ENCODE peak calls at places on chromosomes 11 and 22, in seven cellular contexts. One of them, this sample, is unnamed.

GRCh38 chr11:86099727-86100320 is 30.9 kb upstream of the PICALM start:
- DNase-seq in AG04450: no peak
- DNase-seq in mammary epithelial cell: peak; percentile 86
- DNase-seq in testis: no peak
- DNase-seq in coronary artery: no peak
- DNase-seq in PC-9: peak; percentile 98
- DNase-seq in Calu3: no peak
- DNase-seq in this sample: no peak

GRCh38 chr11:61955031-61955415 is 4.9 kb downstream of the BEST1 start:
- DNase-seq in AG04450: no peak
- DNase-seq in mammary epithelial cell: peak; percentile 21
- DNase-seq in testis: peak; percentile 71
- DNase-seq in coronary artery: peak; percentile 86
- DNase-seq in PC-9: peak; percentile 55
- DNase-seq in Calu3: no peak
- DNase-seq in this sample: peak; percentile 68

GRCh38 chr11:126173257-126173656 is 38.2 kb downstream of the RPUSD4 start:
- DNase-seq in AG04450: no peak
- DNase-seq in mammary epithelial cell: no peak
- DNase-seq in testis: no peak
- DNase-seq in coronary artery: no peak
- DNase-seq in PC-9: no peak
- DNase-seq in Calu3: no peak
- DNase-seq in this sample: no peak

GRCh38 chr22:44523981-44524759 is 26.1 kb upstream of the RTL6 start:
- DNase-seq in AG04450: peak; percentile 96
- DNase-seq in mammary epithelial cell: no peak
- DNase-seq in testis: peak; percentile 13
- DNase-seq in coronary artery: peak; percentile 46
- DNase-seq in PC-9: no peak
- DNase-seq in Calu3: no peak
- DNase-seq in this sample: no peak

GRCh38 chr22:39277135-39277607 is 32.4 kb upstream of the PDGFB start:
- DNase-seq in AG04450: peak; percentile 74
- DNase-seq in mammary epithelial cell: peak; percentile 45
- DNase-seq in testis: no peak
- DNase-seq in coronary artery: no peak
- DNase-seq in PC-9: peak; percentile 59
- DNase-seq in Calu3: no peak
- DNase-seq in this sample: no peak

GRCh38 chr22:32237905-32238304 is 17.2 kb downstream of the SLC5A4 start:
- DNase-seq in AG04450: no peak
- DNase-seq in mammary epithelial cell: no peak
- DNase-seq in testis: no peak
- DNase-seq in coronary artery: no peak
- DNase-seq in PC-9: no peak
- DNase-seq in Calu3: no peak
- DNase-seq in this sample: no peak

GRCh38 chr11:30801357-30801756 is 215.2 kb upstream of the MPPED2 start:
- DNase-seq in AG04450: no peak
- DNase-seq in mammary epithelial cell: no peak
- DNase-seq in testis: no peak
- DNase-seq in coronary artery: no peak
- DNase-seq in PC-9: no peak
- DNase-seq in Calu3: no peak
- DNase-seq in this sample: no peak

GRCh38 chr11:66934971-66935779 is 23.0 kb downstream of the PC start:
- DNase-seq in AG04450: no peak
- DNase-seq in mammary epithelial cell: no peak
- DNase-seq in testis: no peak
- DNase-seq in coronary artery: no peak
- DNase-seq in PC-9: no peak
- DNase-seq in Calu3: no peak
- DNase-seq in this sample: no peak

GRCh38 chr11:61551630-61552029 is 29.2 kb downstream of the SYT7 start:
- DNase-seq in AG04450: no peak
- DNase-seq in mammary epithelial cell: no peak
- DNase-seq in testis: peak; percentile 26
- DNase-seq in coronary artery: no peak
- DNase-seq in PC-9: no peak
- DNase-seq in Calu3: peak; percentile 49
- DNase-seq in this sample: no peak

GRCh38 chr11:847876-848275 is 5.2 kb downstream of the TSPAN4 start:
- DNase-seq in AG04450: no peak
- DNase-seq in mammary epithelial cell: no peak
- DNase-seq in testis: no peak
- DNase-seq in coronary artery: no peak
- DNase-seq in PC-9: no peak
- DNase-seq in Calu3: no peak
- DNase-seq in this sample: no peak

GRCh38 chr11:35359321-35360058 is 59.9 kb downstream of the SLC1A2 start:
- DNase-seq in AG04450: no peak
- DNase-seq in mammary epithelial cell: no peak
- DNase-seq in testis: no peak
- DNase-seq in coronary artery: no peak
- DNase-seq in PC-9: no peak
- DNase-seq in Calu3: no peak
- DNase-seq in this sample: no peak

GRCh38 chr11:119093951-119094815 is 7.5 kb downstream of the DPAGT1 start:
- DNase-seq in AG04450: no peak
- DNase-seq in mammary epithelial cell: peak; percentile 39
- DNase-seq in testis: peak; percentile 46
- DNase-seq in coronary artery: peak; percentile 80
- DNase-seq in PC-9: no peak
- DNase-seq in Calu3: peak; percentile 20
- DNase-seq in this sample: no peak

GRCh38 chr22:35850831-35851230 is 133.2 kb downstream of the APOL5 start:
- DNase-seq in AG04450: no peak
- DNase-seq in mammary epithelial cell: no peak
- DNase-seq in testis: no peak
- DNase-seq in coronary artery: no peak
- DNase-seq in PC-9: no peak
- DNase-seq in Calu3: no peak
- DNase-seq in this sample: no peak

GRCh38 chr11:14892036-14892556 is at the start of gene CYP2R1:
- DNase-seq in AG04450: peak; percentile 89
- DNase-seq in mammary epithelial cell: peak; percentile 97
- DNase-seq in testis: peak; percentile 98
- DNase-seq in coronary artery: peak; percentile 96
- DNase-seq in PC-9: peak; percentile 91
- DNase-seq in Calu3: peak; percentile 97
- DNase-seq in this sample: peak; percentile 90

GRCh38 chr11:107567739-107568335 is 2.3 kb upstream of the ALKBH8 start:
- DNase-seq in AG04450: no peak
- DNase-seq in mammary epithelial cell: no peak
- DNase-seq in testis: no peak
- DNase-seq in coronary artery: no peak
- DNase-seq in PC-9: no peak
- DNase-seq in Calu3: no peak
- DNase-seq in this sample: no peak

GRCh38 chr11:72583177-72583553 is 91.1 kb downstream of the PDE2A start:
- DNase-seq in AG04450: no peak
- DNase-seq in mammary epithelial cell: no peak
- DNase-seq in testis: no peak
- DNase-seq in coronary artery: no peak
- DNase-seq in PC-9: no peak
- DNase-seq in Calu3: no peak
- DNase-seq in this sample: no peak

GRCh38 chr11:88337342-88338222 is at the start of gene CTSC:
- DNase-seq in AG04450: peak; percentile 73
- DNase-seq in mammary epithelial cell: peak; percentile 92
- DNase-seq in testis: peak; percentile 98
- DNase-seq in coronary artery: peak; percentile 92
- DNase-seq in PC-9: peak; percentile 89
- DNase-seq in Calu3: peak; percentile 94
- DNase-seq in this sample: peak; percentile 89
- TF ChIP-seq CTCF in AG04450: no peak
- TF ChIP-seq CTCF in mammary epithelial cell: no peak
- TF ChIP-seq CTCF in testis: no peak
- TF ChIP-seq CTCF in coronary artery: no peak
- TF ChIP-seq CTCF in PC-9: no peak
- TF ChIP-seq CTCF in Calu3: no peak
- TF ChIP-seq CTCF in this sample: peak; percentile 19

GRCh38 chr11:115502636-115503082 is 1.6 kb downstream of the CADM1 start:
- DNase-seq in AG04450: no peak
- DNase-seq in mammary epithelial cell: no peak
- DNase-seq in testis: no peak
- DNase-seq in coronary artery: no peak
- DNase-seq in PC-9: no peak
- DNase-seq in Calu3: no peak
- DNase-seq in this sample: peak; percentile 72

GRCh38 chr11:115504279-115505158 is at the start of gene CADM1:
- DNase-seq in AG04450: peak; percentile 87
- DNase-seq in mammary epithelial cell: peak; percentile 90
- DNase-seq in testis: peak; percentile 98
- DNase-seq in coronary artery: peak; percentile 91
- DNase-seq in PC-9: no peak
- DNase-seq in Calu3: peak; percentile 6
- DNase-seq in this sample: peak; percentile 98

GRCh38 chr11:115503886-115504278 is 333 bp downstream of the CADM1 start:
- DNase-seq in AG04450: no peak
- DNase-seq in mammary epithelial cell: peak; percentile 1
- DNase-seq in testis: no peak
- DNase-seq in coronary artery: no peak
- DNase-seq in PC-9: no peak
- DNase-seq in Calu3: no peak
- DNase-seq in this sample: no peak

GRCh38 chr11:115501895-115502589 is 2.2 kb downstream of the CADM1 start:
- DNase-seq in AG04450: no peak
- DNase-seq in mammary epithelial cell: peak; percentile 18
- DNase-seq in testis: peak; percentile 28
- DNase-seq in coronary artery: no peak
- DNase-seq in PC-9: no peak
- DNase-seq in Calu3: no peak
- DNase-seq in this sample: no peak

GRCh38 chr11:115503083-115503885 is 931 bp downstream of the CADM1 start:
- DNase-seq in AG04450: no peak
- DNase-seq in mammary epithelial cell: peak; percentile 64
- DNase-seq in testis: peak; percentile 64
- DNase-seq in coronary artery: no peak
- DNase-seq in PC-9: no peak
- DNase-seq in Calu3: peak; percentile 5
- DNase-seq in this sample: peak; percentile 74
- TF ChIP-seq CTCF in AG04450: peak; percentile 62
- TF ChIP-seq CTCF in mammary epithelial cell: peak; percentile 30
- TF ChIP-seq CTCF in testis: no peak
- TF ChIP-seq CTCF in coronary artery: no peak
- TF ChIP-seq CTCF in PC-9: no peak
- TF ChIP-seq CTCF in Calu3: no peak
- TF ChIP-seq CTCF in this sample: peak; percentile 43

DNA sequence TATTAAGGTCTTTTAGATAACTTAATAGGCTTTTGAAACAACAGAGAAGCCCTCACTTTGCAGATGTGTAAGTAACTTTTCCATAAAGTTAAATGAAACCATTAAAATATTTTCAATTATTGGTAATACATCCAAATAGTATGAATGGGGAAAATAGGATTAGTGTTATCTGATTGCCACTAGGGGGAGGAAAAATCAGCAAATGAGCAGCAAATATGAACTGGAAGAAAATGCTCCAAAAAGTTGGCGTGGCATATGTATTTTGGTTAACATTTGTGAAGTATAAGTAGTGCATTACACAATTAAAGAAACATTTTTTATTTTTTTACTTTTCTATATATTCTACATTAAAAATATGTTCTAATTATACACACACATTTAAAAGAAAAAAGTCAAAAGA is 259.8 kb upstream of the ANO5 start:
- DNase-seq in AG04450: no peak
- DNase-seq in mammary epithelial cell: no peak
- DNase-seq in testis: no peak
- DNase-seq in coronary artery: no peak
- DNase-seq in PC-9: no peak
- DNase-seq in Calu3: no peak
- DNase-seq in this sample: no peak
- TF ChIP-seq CTCF in AG04450: no peak
- TF ChIP-seq CTCF in mammary epithelial cell: peak; percentile 29
- TF ChIP-seq CTCF in testis: no peak
- TF ChIP-seq CTCF in coronary artery: peak; percentile 14
- TF ChIP-seq CTCF in PC-9: peak; percentile 63
- TF ChIP-seq CTCF in Calu3: peak; percentile 53
- TF ChIP-seq CTCF in this sample: peak; percentile 79

DNA sequence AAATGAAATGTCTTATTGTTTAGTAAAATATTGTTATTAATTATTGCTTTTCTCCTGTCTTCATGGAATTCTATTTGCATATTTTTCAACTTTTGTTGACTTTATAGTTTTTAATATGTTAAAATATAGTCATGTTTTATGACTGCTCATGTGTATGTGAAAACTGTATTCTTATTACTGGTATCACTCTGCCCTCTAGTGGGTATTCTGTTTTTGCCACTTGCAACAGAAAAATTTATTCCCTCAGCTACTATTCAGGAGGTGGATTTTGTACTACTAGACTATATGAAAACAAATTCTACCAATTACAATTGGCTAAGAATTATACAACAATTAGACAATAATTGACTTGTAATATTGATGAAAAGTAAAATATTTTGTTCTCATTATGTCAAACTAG is 45.0 kb downstream of the OR4C6 start:
- DNase-seq in AG04450: no peak
- DNase-seq in mammary epithelial cell: peak; percentile 15
- DNase-seq in testis: no peak
- DNase-seq in coronary artery: no peak
- DNase-seq in PC-9: no peak
- DNase-seq in Calu3: peak; percentile 36
- DNase-seq in this sample: no peak
- TF ChIP-seq CTCF in AG04450: peak; percentile 50
- TF ChIP-seq CTCF in mammary epithelial cell: peak; percentile 52
- TF ChIP-seq CTCF in testis: peak; percentile 29
- TF ChIP-seq CTCF in coronary artery: no peak
- TF ChIP-seq CTCF in PC-9: peak; percentile 91
- TF ChIP-seq CTCF in Calu3: peak; percentile 54
- TF ChIP-seq CTCF in this sample: peak; percentile 77

GRCh38 chr11:21511835-21512440 is 680.9 kb upstream of the ANO5 start:
- DNase-seq in AG04450: no peak
- DNase-seq in mammary epithelial cell: peak; percentile 67
- DNase-seq in testis: peak; percentile 88
- DNase-seq in coronary artery: no peak
- DNase-seq in PC-9: no peak
- DNase-seq in Calu3: peak; percentile 83
- DNase-seq in this sample: peak; percentile 73
- TF ChIP-seq CTCF in AG04450: no peak
- TF ChIP-seq CTCF in mammary epithelial cell: peak; percentile 68
- TF ChIP-seq CTCF in testis: peak; percentile 35
- TF ChIP-seq CTCF in coronary artery: no peak
- TF ChIP-seq CTCF in PC-9: peak; percentile 68
- TF ChIP-seq CTCF in Calu3: peak; percentile 66
- TF ChIP-seq CTCF in this sample: peak; percentile 79

GRCh38 chr22:47036352-47036751 is 273.9 kb downstream of the TBC1D22A start:
- DNase-seq in AG04450: no peak
- DNase-seq in mammary epithelial cell: no peak
- DNase-seq in testis: no peak
- DNase-seq in coronary artery: no peak
- DNase-seq in PC-9: no peak
- DNase-seq in Calu3: no peak
- DNase-seq in this sample: no peak
- TF ChIP-seq CTCF in AG04450: no peak
- TF ChIP-seq CTCF in mammary epithelial cell: no peak
- TF ChIP-seq CTCF in testis: no peak
- TF ChIP-seq CTCF in coronary artery: no peak
- TF ChIP-seq CTCF in PC-9: no peak
- TF ChIP-seq CTCF in Calu3: no peak
- TF ChIP-seq CTCF in this sample: no peak